ENCODE peak calls at places on chromosome 18, in eight cellular contexts. V is heart right ventricle, X is brain microvascular endothelial cell, Q is PC-3, R is fibroblast of lung, F is spleen, O is HCT116, N is cardiac fibroblast. K is an unnamed sample.
A peak's percentile ranks its signal among the peaks of the same experiment; 100 is the strongest.

GRCh38 chr18:49585781-49586663 is 24.2 kb downstream of the LIPG start:
- DNase-seq in O (no peak), Q (no peak), V (no peak), N (no peak), F (no peak), R (no peak), X (no peak), K (no peak)

GRCh38 chr18:62384068-62384467 is 59.0 kb downstream of the TNFRSF11A start:
- DNase-seq in X (no peak), N (peak; percentile 6), O (no peak), Q (peak; percentile 49), F (no peak), V (no peak), R (no peak), K (no peak)

GRCh38 chr18:73365018-73365417 is 497.2 kb upstream of the NETO1 start:
- DNase-seq in O (no peak), V (no peak), N (peak; percentile 88), Q (peak; percentile 4), F (no peak), X (peak; percentile 72), R (peak; percentile 93), K (peak; percentile 77)

GRCh38 chr18:54119524-54120019 is 104.9 kb downstream of the MBD2 start:
- DNase-seq in X (peak; percentile 69), R (peak; percentile 51), Q (peak; percentile 79), O (peak; percentile 55), F (no peak), N (peak; percentile 83), V (peak; percentile 5), K (peak; percentile 72)

GRCh38 chr18:79818036-79818435 is 20.3 kb downstream of the KCNG2 start:
- DNase-seq in Q (peak; percentile 21), X (peak; percentile 25), F (no peak), V (no peak), R (no peak), O (no peak), N (peak; percentile 18), K (no peak)

GRCh38 chr18:49733896-49734585 is 79.3 kb downstream of the ACAA2 start:
- DNase-seq in N (no peak), Q (no peak), V (no peak), O (no peak), X (no peak), F (no peak), R (no peak), K (no peak)

GRCh38 chr18:54807303-54807702 is 21.0 kb upstream of the RAB27B start:
- DNase-seq in R (no peak), V (no peak), X (no peak), F (no peak), O (no peak), Q (no peak), N (peak; percentile 6), K (no peak)

GRCh38 chr18:20971886-20972267 is 139.7 kb downstream of the ROCK1 start:
- DNase-seq in O (peak; percentile 16), X (peak; percentile 53), Q (peak; percentile 59), V (no peak), N (peak; percentile 62), F (no peak), R (peak; percentile 16), K (peak; percentile 33)

DNA sequence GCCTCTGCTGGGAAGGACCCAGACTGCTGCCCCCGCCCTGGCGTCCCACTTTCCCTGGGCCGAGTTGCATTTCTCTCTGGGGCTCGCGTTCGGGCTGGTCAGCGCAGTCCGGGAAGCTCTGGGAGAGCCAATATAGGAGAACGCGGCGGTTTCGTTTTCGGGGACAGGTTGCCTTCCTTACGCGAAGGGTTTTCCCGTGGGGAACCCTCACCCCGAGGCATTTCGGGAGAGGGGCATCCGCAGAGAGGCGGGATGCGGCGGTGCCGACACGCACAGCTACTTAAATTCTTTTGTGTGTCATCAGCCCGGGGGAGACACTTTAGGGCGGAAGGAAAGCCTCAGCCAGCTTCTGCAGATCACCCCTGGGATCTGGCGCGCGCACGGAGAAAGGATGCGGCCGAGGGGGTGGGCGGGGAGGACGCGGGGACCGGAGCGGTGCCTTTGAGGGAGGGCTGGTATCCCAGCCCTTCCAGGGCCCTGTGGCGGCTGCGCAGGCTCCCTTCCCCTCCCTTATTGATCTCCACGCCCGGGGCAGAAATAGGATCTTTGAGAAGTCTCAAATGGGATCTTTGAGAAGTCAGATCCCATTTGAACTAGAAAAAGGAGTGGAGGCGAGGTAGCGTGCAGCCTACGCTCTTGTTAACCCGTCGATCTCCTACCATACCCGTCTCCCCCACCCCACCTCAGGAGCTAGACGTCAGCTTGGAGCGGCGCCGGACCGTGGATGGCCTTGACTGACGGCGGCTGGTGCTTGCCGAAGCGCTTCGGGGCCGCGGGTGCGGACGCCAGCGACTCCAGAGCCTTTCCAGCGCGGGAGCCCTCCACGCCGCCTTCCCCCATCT is 1.3 kb downstream of the GATA6 start:
- DNase-seq in V (peak; percentile 76), O (no peak), Q (peak; percentile 59), F (peak; percentile 80), X (peak; percentile 77), R (peak; percentile 78), N (peak; percentile 78), K (peak; percentile 77)
- H3K4me3 ChIP-seq in V (peak overlapping the region; percentile 94), O (peak overlapping the region; percentile 84), Q (peak overlapping the region; percentile 100), F (peak overlapping the region; percentile 86), X (peak overlapping the region; percentile 86), R (peak overlapping the region; percentile 89), N (peak overlapping the region; percentile 89), K (peak overlapping the region; percentile 76)

GRCh38 chr18:24987933-24988840 is 363.8 kb downstream of the ZNF521 start:
- DNase-seq in N (no peak), F (no peak), V (peak; percentile 17), O (no peak), R (no peak), X (no peak), Q (no peak), K (no peak)

GRCh38 chr18:24987271-24987932 is 364.6 kb downstream of the ZNF521 start:
- DNase-seq in V (peak; percentile 28), R (peak; percentile 23), N (no peak), F (no peak), X (no peak), Q (no peak), O (no peak), K (peak; percentile 37)

GRCh38 chr18:24985616-24986015 is 366.4 kb downstream of the ZNF521 start:
- DNase-seq in N (no peak), O (no peak), F (no peak), X (no peak), Q (no peak), R (peak; percentile 22), V (no peak), K (peak; percentile 8)

GRCh38 chr18:24983566-24983965 is 368.4 kb downstream of the ZNF521 start:
- DNase-seq in R (no peak), X (no peak), N (no peak), F (no peak), Q (no peak), V (no peak), O (no peak), K (no peak)

DNA sequence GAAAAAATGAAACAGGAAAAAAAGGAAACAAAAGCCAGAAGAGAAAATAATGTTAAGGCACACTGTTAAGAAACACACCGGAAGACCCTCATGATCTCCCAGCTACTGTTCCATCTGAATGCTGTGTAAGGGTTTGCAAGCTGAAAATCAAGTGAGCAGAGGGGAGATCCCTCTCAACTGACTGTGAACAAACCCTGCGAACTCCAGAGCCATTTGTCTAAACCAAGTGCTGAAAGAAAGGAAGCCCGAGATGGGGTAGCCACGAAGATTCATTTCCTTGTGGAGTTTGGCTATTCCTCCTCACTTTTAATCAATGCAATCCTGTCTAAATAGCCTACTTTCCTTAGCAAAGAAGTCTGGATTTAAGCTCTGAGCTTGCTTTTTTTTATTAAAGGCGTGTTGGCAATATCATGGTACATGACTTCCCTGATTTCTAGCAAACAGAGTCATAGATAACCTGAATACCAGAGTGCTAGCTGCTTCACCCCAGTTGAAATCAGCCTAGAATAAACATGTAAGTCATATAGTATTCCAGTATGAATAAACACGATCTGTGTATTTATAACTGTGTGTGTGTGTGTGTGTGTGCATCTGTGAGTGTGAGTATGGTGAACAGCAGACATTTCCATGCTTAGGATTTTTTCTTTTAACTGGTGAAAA is 365.2 kb downstream of the ZNF521 start:
- DNase-seq in F (no peak), O (no peak), Q (no peak), X (no peak), N (no peak), R (peak; percentile 4), V (no peak), K (peak; percentile 18)
- TF ChIP-seq CTCF in F (no peak), O (no peak), Q (no peak), X (no peak), N (no peak), R (no peak), V (no peak), K (no peak)

GRCh38 chr18:35919179-35919578 is 53.3 kb upstream of the RMP24 start:
- DNase-seq in X (no peak), O (no peak), N (no peak), V (no peak), Q (no peak), R (no peak), F (no peak), K (no peak)

GRCh38 chr18:35920623-35921022 is 51.9 kb upstream of the RMP24 start:
- DNase-seq in V (no peak), O (no peak), N (no peak), X (no peak), F (no peak), Q (no peak), R (no peak), K (no peak)

GRCh38 chr18:35927431-35927830 is 45.0 kb upstream of the RMP24 start:
- DNase-seq in V (no peak), Q (peak; percentile 38), N (no peak), F (no peak), R (no peak), X (no peak), O (no peak), K (no peak)

GRCh38 chr18:35926884-35927283 is 45.6 kb upstream of the RMP24 start:
- DNase-seq in O (no peak), R (no peak), X (no peak), Q (no peak), F (no peak), N (no peak), V (no peak), K (no peak)

GRCh38 chr18:35923939-35924338 is 48.5 kb upstream of the RMP24 start:
- DNase-seq in Q (no peak), X (no peak), F (no peak), R (no peak), V (no peak), N (no peak), O (no peak), K (no peak)
- H3K4me3 ChIP-seq in Q (no peak overlapping the region), X (no peak overlapping the region), F (no peak overlapping the region), R (no peak overlapping the region), V (no peak overlapping the region), N (no peak overlapping the region), O (no peak overlapping the region), K (no peak overlapping the region)

GRCh38 chr18:35588122-35588521 is 6.6 kb downstream of the GALNT1 start:
- DNase-seq in R (no peak), Q (no peak), F (no peak), O (no peak), N (no peak), V (no peak), X (no peak), K (no peak)

GRCh38 chr18:35590935-35591334 is 9.4 kb downstream of the GALNT1 start:
- DNase-seq in N (peak; percentile 20), O (no peak), X (peak; percentile 20), F (no peak), V (no peak), Q (no peak), R (peak; percentile 20), K (no peak)

GRCh38 chr18:35592298-35592697 is 10.8 kb downstream of the GALNT1 start:
- DNase-seq in Q (no peak), O (no peak), R (no peak), X (no peak), V (no peak), F (no peak), N (no peak), K (no peak)

GRCh38 chr18:35585608-35586007 is 4.1 kb downstream of the GALNT1 start:
- DNase-seq in Q (no peak), R (no peak), X (no peak), V (no peak), F (no peak), N (no peak), O (no peak), K (no peak)

DNA sequence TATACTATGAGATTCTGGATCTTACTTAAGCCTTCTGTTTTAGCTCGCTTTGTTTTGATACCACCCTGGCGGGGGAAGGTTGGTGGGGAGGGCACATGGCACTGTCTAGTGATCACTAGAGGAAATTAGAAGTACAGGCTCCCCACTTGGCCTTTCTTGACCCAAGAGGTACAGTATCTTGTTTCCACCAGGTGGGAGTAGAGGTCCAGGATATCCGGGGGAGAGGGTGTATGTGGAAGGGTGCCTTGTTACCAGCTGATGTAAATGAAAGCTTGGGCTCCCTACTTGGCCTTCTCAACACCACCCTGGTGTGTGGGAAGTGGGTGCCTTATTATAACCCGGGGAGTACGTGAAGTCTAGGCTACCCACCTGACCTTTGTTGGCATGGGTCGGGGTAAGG is 7.5 kb downstream of the GALNT1 start:
- DNase-seq in Q (no peak), X (no peak), F (no peak), R (no peak), N (no peak), O (no peak), V (no peak), K (no peak)
- TF ChIP-seq CTCF in Q (no peak), X (peak; percentile 22), F (no peak), R (no peak), N (peak; percentile 9), O (no peak), V (no peak), K (peak; percentile 2)